ENCODE peak calls at places on chromosomes 12 and 14, in four cellular contexts. J is GM23248, L is hepatocyte, K is PC-3. R is an unnamed sample.

GRCh38 chr14:31326111-31326510 is 94.2 kb downstream of the HEATR5A start:
- DNase-seq in J (peak), L (no peak), K (peak), R (no peak)

GRCh38 chr14:21072781-21073339 is 2.8 kb downstream of the ARHGEF40 start:
- DNase-seq in J (no peak), L (no peak), K (no peak), R (no peak)

GRCh38 chr12:6635856-6636521 is at the start of gene LPAR5:
- DNase-seq in J (peak), L (peak), K (peak), R (no peak)

GRCh38 chr14:68286667-68287066 is 467.1 kb downstream of the RAD51B start:
- DNase-seq in J (peak), L (no peak), K (peak), R (no peak)

GRCh38 chr12:113056631-113057488 is at the start of gene DTX1:
- DNase-seq in K (no peak), J (peak), L (no peak), R (peak)

GRCh38 chr12:14283489-14284144 is 81.9 kb upstream of the ATF7IP start:
- DNase-seq in L (no peak), J (no peak), K (no peak), R (peak)

GRCh38 chr12:100554608-100555077 is 18.8 kb upstream of the GAS2L3 start:
- DNase-seq in J (peak), K (peak), L (peak), R (peak)

GRCh38 chr12:131353826-131354225 is 357.1 kb upstream of the SFSWAP start:
- DNase-seq in K (peak), J (no peak), L (no peak), R (no peak)

GRCh38 chr12:93029091-93029490 is 100.0 kb upstream of the EEA1 start:
- DNase-seq in K (no peak), L (no peak), J (no peak), R (no peak)

GRCh38 chr12:74849801-74850200 is 312.2 kb downstream of the ATXN7L3B start:
- DNase-seq in L (no peak), K (peak), J (peak), R (no peak)

GRCh38 chr12:10189653-10190052 is 10.8 kb downstream of the TMEM52B start:
- DNase-seq in K (peak), J (peak), L (no peak), R (no peak)

GRCh38 chr14:88729159-88729558 is 63.6 kb downstream of the EML5 start:
- DNase-seq in L (no peak), K (peak), J (peak), R (no peak)

GRCh38 chr12:105552056-105552455 is 221.6 kb downstream of the C12orf75 start:
- DNase-seq in J (no peak), L (no peak), K (no peak), R (no peak)

GRCh38 chr14:33660248-33660647 is 290.6 kb downstream of the EGLN3 start:
- DNase-seq in J (no peak), K (no peak), L (no peak), R (no peak)

GRCh38 chr12:46205293-46205692 is 63.5 kb downstream of the SLC38A1 start:
- DNase-seq in K (no peak), J (no peak), L (no peak), R (no peak)

GRCh38 chr14:78974691-78975090 is 804.5 kb downstream of the NRXN3 start:
- DNase-seq in J (peak), K (peak), L (no peak), R (no peak)

GRCh38 chr12:67661311-67662011 is 12.9 kb downstream of the DYRK2 start:
- DNase-seq in L (no peak), K (peak), J (peak), R (no peak)

GRCh38 chr12:122866950-122867607 is 28.8 kb downstream of the VPS37B start:
- DNase-seq in L (no peak), J (no peak), K (no peak), R (no peak)

GRCh38 chr14:74608959-74609611 is 3.0 kb downstream of the LTBP2 start:
- DNase-seq in K (peak), J (peak), L (peak), R (peak)

GRCh38 chr14:70416717-70417349 is at the start of gene SYNJ2BP:
- DNase-seq in J (peak), K (peak), L (peak), R (peak)

GRCh38 chr12:78181544-78182162 is 351.0 kb downstream of the NAV3 start:
- DNase-seq in K (peak), L (peak), J (peak), R (peak)

GRCh38 chr14:66070542-66071319 is 415.4 kb upstream of the CCDC196 start:
- DNase-seq in K (peak), L (peak), J (peak), R (peak)

GRCh38 chr14:78048120-78048519 is 122.1 kb upstream of the NRXN3 start:
- DNase-seq in J (no peak), L (no peak), K (no peak), R (no peak)

GRCh38 chr12:12599750-12600643 is 11.7 kb upstream of the CREBL2 start:
- DNase-seq in L (no peak), K (peak), J (no peak), R (no peak)

GRCh38 chr14:102736956-102737355 is 40.3 kb upstream of the TRAF3 start:
- DNase-seq in L (no peak), J (no peak), K (no peak), R (no peak)

GRCh38 chr12:115752913-115753726 is 524.4 kb downstream of the MED13L start:
- DNase-seq in L (peak), K (peak), J (peak), R (peak)

GRCh38 chr12:57110189-57111045 is 745 bp downstream of the STAT6 start:
- DNase-seq in K (peak), J (peak), L (peak), R (peak)

GRCh38 chr12:14959916-14960315 is 1.5 kb downstream of the ARHGDIB start:
- DNase-seq in J (no peak), L (no peak), K (no peak), R (no peak)

GRCh38 chr12:128951448-128951847 is 98.2 kb downstream of the GLT1D1 start:
- DNase-seq in J (no peak), K (no peak), L (no peak), R (no peak)

GRCh38 chr14:52325126-52325525 is 11.0 kb downstream of the PTGER2 start:
- DNase-seq in J (peak), L (no peak), K (peak), R (no peak)

GRCh38 chr12:96075560-96075959 is 40.2 kb upstream of the LTA4H start:
- DNase-seq in J (no peak), L (no peak), K (no peak), R (no peak)

GRCh38 chr12:96081596-96081995 is 46.2 kb upstream of the LTA4H start:
- DNase-seq in L (no peak), J (no peak), K (no peak), R (no peak)

GRCh38 chr12:96077081-96077480 is 41.7 kb upstream of the LTA4H start:
- DNase-seq in L (no peak), J (no peak), K (no peak), R (no peak)

GRCh38 chr12:96073346-96074336 is 38.3 kb upstream of the LTA4H start:
- DNase-seq in L (no peak), K (peak), J (peak), R (peak)

GRCh38 chr12:96078281-96078761 is 42.9 kb upstream of the LTA4H start:
- DNase-seq in L (no peak), K (no peak), J (no peak), R (no peak)
- TF ChIP-seq EZH2phosphoT487 in L (no peak), K (no peak), J (no peak), R (no peak)

DNA sequence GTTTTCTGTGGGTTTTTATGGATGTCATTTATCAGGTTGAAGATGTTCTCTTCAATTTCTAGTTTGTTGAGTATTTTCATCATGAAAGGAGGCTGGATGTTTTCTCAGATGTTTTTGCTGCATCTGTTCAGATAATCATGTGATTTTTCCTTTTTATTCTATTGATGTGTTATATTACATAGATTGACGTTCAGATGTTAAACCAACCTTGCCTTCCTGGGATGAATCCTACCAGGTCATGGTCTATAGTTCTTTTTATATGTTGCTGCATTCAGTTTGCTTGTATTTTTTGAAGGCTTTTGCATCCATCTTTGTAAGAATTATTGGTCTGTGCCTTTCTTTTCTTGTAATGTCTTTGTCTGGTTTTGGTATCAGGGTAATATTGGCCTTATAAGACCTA is 43.9 kb upstream of the LYZ start:
- DNase-seq in L (no peak), J (no peak), K (no peak), R (no peak)
- H3K4me2 ChIP-seq in L (no peak), J (no peak), K (no peak), R (no peak)

DNA sequence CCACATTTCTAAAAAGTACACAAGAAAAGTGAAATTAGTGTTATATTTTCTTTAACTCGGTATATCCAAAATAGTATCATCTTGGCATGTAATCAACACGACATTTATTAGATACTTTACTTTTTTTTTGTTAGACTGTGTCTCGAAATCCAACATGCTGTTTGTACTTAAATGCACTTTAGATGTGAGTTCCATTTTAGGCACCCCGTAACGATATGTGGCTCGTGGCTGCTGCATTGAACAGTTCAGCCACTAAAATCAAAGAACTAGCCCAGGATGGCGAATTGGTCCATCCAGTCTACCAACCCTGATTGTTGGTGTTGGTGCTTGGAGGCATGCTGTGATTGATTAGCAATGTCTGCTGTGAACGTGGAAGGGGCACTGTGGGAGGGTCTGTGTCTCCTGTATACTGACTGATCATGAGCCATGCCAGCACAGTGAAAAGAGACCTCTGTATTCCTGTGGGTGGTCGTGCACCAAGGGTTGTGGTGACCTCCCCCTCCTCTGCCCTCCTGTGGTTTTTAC is 63.1 kb upstream of the DLK1 start:
- DNase-seq in J (no peak), L (no peak), K (no peak), R (no peak)
- TF ChIP-seq EZH2phosphoT487 in J (no peak), L (no peak), K (no peak), R (no peak)

GRCh38 chr12:42059127-42059526 is 85.5 kb downstream of the GXYLT1 start:
- DNase-seq in L (no peak), K (no peak), J (no peak), R (no peak)

GRCh38 chr12:42056130-42056529 is 88.5 kb downstream of the GXYLT1 start:
- DNase-seq in J (no peak), L (no peak), K (no peak), R (no peak)
- H3K4me2 ChIP-seq in J (no peak), L (no peak), K (no peak), R (no peak)

R was measured in neural progenitor cell.